ENCODE peak calls at places on chromosomes 11 and 22, in seven cellular contexts. S is GM23338, H is heart left ventricle, Q is lower lobe of right lung, P is heart right ventricle, Y is GM13976, I is epithelial cell of esophagus. E is an unnamed sample.

GRCh38 chr22:28952857-28953256 is 69.5 kb downstream of the ZNRF3 start:
- DNase-seq in I (no peak), Y (no peak), P (no peak), Q (peak), S (no peak), H (no peak), E (no peak)

GRCh38 chr11:60625262-60625661 is 74.2 kb upstream of the MS4A8 start:
- DNase-seq in H (no peak), Q (no peak), P (no peak), I (peak), S (peak), Y (no peak), E (no peak)

GRCh38 chr11:69326622-69327219 is 32.8 kb downstream of the MYEOV start:
- DNase-seq in P (no peak), Q (no peak), Y (no peak), H (no peak), S (no peak), I (no peak), E (no peak)

GRCh38 chr11:5596611-5597201 is at the start of gene TRIM6:
- DNase-seq in I (peak), S (peak), Q (peak), H (peak), P (peak), Y (peak), E (no peak)

GRCh38 chr11:57680552-57680874 is 12.6 kb downstream of the ZDHHC5 start:
- DNase-seq in Q (no peak), Y (no peak), H (no peak), I (peak), P (no peak), S (no peak), E (no peak)

GRCh38 chr11:27075655-27076054 is 35.0 kb downstream of the BBOX1 start:
- DNase-seq in Y (no peak), H (no peak), Q (no peak), P (no peak), S (no peak), I (no peak), E (no peak)

GRCh38 chr11:73154178-73154577 is 12.1 kb upstream of the FCHSD2 start:
- DNase-seq in S (no peak), H (no peak), Q (no peak), Y (peak), P (no peak), I (no peak), E (no peak)

GRCh38 chr11:128294001-128294684 is 293.2 kb downstream of the ETS1 start:
- DNase-seq in Y (no peak), I (no peak), H (peak), S (no peak), P (no peak), Q (no peak), E (no peak)

GRCh38 chr11:69309800-69310280 is 15.9 kb downstream of the MYEOV start:
- DNase-seq in S (no peak), Q (no peak), I (no peak), Y (no peak), H (no peak), P (no peak), E (no peak)

E was measured in retinal pigment epithelial cell.